ENCODE peak calls at places on chromosomes 1 and 21, in six cellular contexts. M is WTC11; R is amniotic stem cell; J is thoracic aorta; Z is Karpas-422; P is activated naive CD4-positive, alpha-beta T cell treated with Interleukin-2 at 50 U/mL for 16 hours. Q is an unnamed sample.

GRCh38 chr1:907611-908451 is 15.9 kb upstream of the SAMD11 start:
- DNase-seq in M (peak; percentile 11), R (no peak), J (no peak), Z (no peak), P (no peak), Q (peak; percentile 75)

GRCh38 chr1:95431216-95431615 is 197.2 kb downstream of the RWDD3 start:
- DNase-seq in M (no peak), R (no peak), J (no peak), Z (no peak), P (no peak), Q (no peak)

GRCh38 chr1:175146535-175147213 is 45.9 kb downstream of the KIAA0040 start:
- DNase-seq in M (peak; percentile 91), R (peak; percentile 10), J (no peak), Z (peak; percentile 92), P (peak; percentile 73), Q (peak; percentile 90)

GRCh38 chr1:34371829-34372532 is 195.3 kb downstream of the C1orf94 start:
- DNase-seq in M (no peak), R (no peak), J (no peak), Z (no peak), P (no peak), Q (no peak)

GRCh38 chr1:203143671-203144070 is 16.1 kb downstream of the ADORA1 start:
- DNase-seq in M (no peak), R (no peak), J (no peak), Z (no peak), P (no peak), Q (peak; percentile 56)

GRCh38 chr1:195466639-195467038 is 1141.6 kb downstream of the KCNT2 start:
- DNase-seq in M (no peak), R (no peak), J (no peak), Z (no peak), P (no peak), Q (no peak)

GRCh38 chr1:2168535-2168934 is 26.0 kb downstream of the FAAP20 start:
- DNase-seq in M (no peak), R (no peak), J (no peak), Z (no peak), P (no peak), Q (no peak)

GRCh38 chr21:42040411-42041180 is 30.4 kb upstream of the ZBTB21 start:
- DNase-seq in M (no peak), R (peak; percentile 98), J (peak; percentile 42), Z (no peak), P (no peak), Q (peak; percentile 98)

GRCh38 chr1:161082483-161082882 is 6.9 kb downstream of the NECTIN4 start:
- DNase-seq in M (no peak), R (no peak), J (no peak), Z (no peak), P (no peak), Q (no peak)

GRCh38 chr21:25850126-25850831 is 115.5 kb downstream of the GABPA start:
- DNase-seq in M (no peak), R (no peak), J (no peak), Z (no peak), P (no peak), Q (no peak)

GRCh38 chr1:218249757-218250156 is 35.3 kb upstream of the RRP15 start:
- DNase-seq in M (no peak), R (no peak), J (no peak), Z (no peak), P (no peak), Q (no peak)

GRCh38 chr1:157040802-157041201 is 4.7 kb downstream of the ARHGEF11 start:
- DNase-seq in M (no peak), R (no peak), J (no peak), Z (no peak), P (no peak), Q (peak; percentile 48)

GRCh38 chr1:241640149-241640866 is at the start of the genes CHML and OPN3:
- DNase-seq in M (peak; percentile 93), R (peak; percentile 61), J (peak; percentile 73), Z (peak; percentile 96), P (peak; percentile 91), Q (peak; percentile 98)

GRCh38 chr1:12078938-12079861 is 16.1 kb downstream of the TNFRSF8 start:
- DNase-seq in M (peak; percentile 76), R (no peak), J (no peak), Z (peak; percentile 82), P (peak; percentile 59), Q (peak; percentile 78)

GRCh38 chr1:154884868-154885706 is 15.0 kb upstream of the KCNN3 start:
- DNase-seq in M (no peak), R (no peak), J (no peak), Z (no peak), P (no peak), Q (no peak)

GRCh38 chr1:13681921-13682320 is 18.1 kb upstream of the PRDM2 start:
- DNase-seq in M (no peak), R (no peak), J (no peak), Z (no peak), P (no peak), Q (no peak)

GRCh38 chr1:201714542-201715276 is 114.2 kb upstream of the IPO9 start:
- DNase-seq in M (no peak), R (peak; percentile 99), J (peak; percentile 98), Z (no peak), P (no peak), Q (peak; percentile 97)

GRCh38 chr1:2975466-2976179 is 45.6 kb upstream of the ACTRT2 start:
- DNase-seq in M (no peak), R (no peak), J (no peak), Z (no peak), P (no peak), Q (peak; percentile 78)

GRCh38 chr1:23528245-23528978 is 2.6 kb downstream of the E2F2 start:
- DNase-seq in M (no peak), R (no peak), J (peak; percentile 21), Z (peak; percentile 93), P (peak; percentile 86), Q (peak; percentile 96)

GRCh38 chr1:242802973-242803372 is 278.5 kb upstream of the PLD5 start:
- DNase-seq in M (no peak), R (no peak), J (no peak), Z (no peak), P (no peak), Q (no peak)

Q was measured in osteoblast.